ENCODE peak calls at places on chromosomes 13 and 19, in five cellular contexts. One of them, this sample, is unnamed.

GRCh38 chr13:103514188-103514587 is 448.0 kb upstream of the SLC10A2 start:
- DNase-seq in IMR-90: no peak
- DNase-seq in psoas muscle: no peak
- DNase-seq in uterus: no peak
- DNase-seq in CD8-positive, alpha-beta T cell: no peak
- DNase-seq in this sample: no peak

GRCh38 chr13:53781941-53782340 is 753.3 kb downstream of the OLFM4 start:
- DNase-seq in psoas muscle: no peak
- DNase-seq in CD8-positive, alpha-beta T cell: no peak
- DNase-seq in uterus: no peak
- DNase-seq in IMR-90: no peak
- DNase-seq in this sample: no peak

GRCh38 chr19:41377977-41378707 is 1.8 kb downstream of the TMEM91 start:
- DNase-seq in uterus: peak
- DNase-seq in psoas muscle: no peak
- DNase-seq in IMR-90: no peak
- DNase-seq in CD8-positive, alpha-beta T cell: no peak
- DNase-seq in this sample: no peak

GRCh38 chr13:80400164-80400767 is 59.3 kb upstream of the SPRY2 start:
- DNase-seq in psoas muscle: no peak
- DNase-seq in uterus: no peak
- DNase-seq in CD8-positive, alpha-beta T cell: no peak
- DNase-seq in IMR-90: no peak
- DNase-seq in this sample: no peak

GRCh38 chr19:29084266-29084665 is 128.7 kb downstream of the UQCRFS1 start:
- DNase-seq in CD8-positive, alpha-beta T cell: no peak
- DNase-seq in psoas muscle: no peak
- DNase-seq in uterus: no peak
- DNase-seq in IMR-90: no peak
- DNase-seq in this sample: no peak

GRCh38 chr13:46232281-46232680 is 20.6 kb downstream of the LRRC63 start:
- DNase-seq in psoas muscle: no peak
- DNase-seq in uterus: no peak
- DNase-seq in IMR-90: peak
- DNase-seq in CD8-positive, alpha-beta T cell: no peak
- DNase-seq in this sample: no peak

GRCh38 chr19:10334340-10335148 is 1.2 kb upstream of the RAVER1 start:
- DNase-seq in psoas muscle: peak
- DNase-seq in uterus: peak
- DNase-seq in IMR-90: peak
- DNase-seq in CD8-positive, alpha-beta T cell: no peak
- DNase-seq in this sample: peak

GRCh38 chr19:3176715-3177501 is 1.7 kb upstream of the S1PR4 start:
- DNase-seq in CD8-positive, alpha-beta T cell: peak
- DNase-seq in uterus: no peak
- DNase-seq in psoas muscle: no peak
- DNase-seq in IMR-90: peak
- DNase-seq in this sample: no peak

GRCh38 chr13:99477493-99477892 is 23.8 kb upstream of the TM9SF2 start:
- DNase-seq in psoas muscle: no peak
- DNase-seq in CD8-positive, alpha-beta T cell: no peak
- DNase-seq in IMR-90: no peak
- DNase-seq in uterus: no peak
- DNase-seq in this sample: no peak

GRCh38 chr19:47227347-47228167 is 3.4 kb downstream of the BBC3 start:
- DNase-seq in CD8-positive, alpha-beta T cell: peak
- DNase-seq in uterus: peak
- DNase-seq in psoas muscle: peak
- DNase-seq in IMR-90: peak
- DNase-seq in this sample: no peak

GRCh38 chr13:64546371-64546770 is 2683.8 kb downstream of the PCDH9 start:
- DNase-seq in CD8-positive, alpha-beta T cell: no peak
- DNase-seq in uterus: no peak
- DNase-seq in IMR-90: no peak
- DNase-seq in psoas muscle: no peak
- DNase-seq in this sample: no peak

GRCh38 chr13:102868366-102868936 is 22.6 kb downstream of the ERCC5 start:
- DNase-seq in CD8-positive, alpha-beta T cell: no peak
- DNase-seq in uterus: no peak
- DNase-seq in psoas muscle: no peak
- DNase-seq in IMR-90: peak
- DNase-seq in this sample: no peak

GRCh38 chr19:30420881-30421280 is 48.7 kb downstream of the ZNF536 start:
- DNase-seq in psoas muscle: no peak
- DNase-seq in IMR-90: no peak
- DNase-seq in uterus: no peak
- DNase-seq in CD8-positive, alpha-beta T cell: no peak
- DNase-seq in this sample: no peak

GRCh38 chr19:18388328-18389094 is 2.6 kb downstream of the GDF15 start:
- DNase-seq in uterus: peak
- DNase-seq in CD8-positive, alpha-beta T cell: peak
- DNase-seq in IMR-90: no peak
- DNase-seq in psoas muscle: peak
- DNase-seq in this sample: no peak

GRCh38 chr13:99687728-99688397 is 186.6 kb downstream of the TM9SF2 start:
- DNase-seq in CD8-positive, alpha-beta T cell: no peak
- DNase-seq in uterus: no peak
- DNase-seq in psoas muscle: no peak
- DNase-seq in IMR-90: no peak
- DNase-seq in this sample: peak

GRCh38 chr13:113275387-113275786 is 21.7 kb upstream of the LAMP1 start:
- DNase-seq in CD8-positive, alpha-beta T cell: peak
- DNase-seq in psoas muscle: peak
- DNase-seq in uterus: no peak
- DNase-seq in IMR-90: peak
- DNase-seq in this sample: no peak
- H3K4me3 ChIP-seq in CD8-positive, alpha-beta T cell: no peak
- H3K4me3 ChIP-seq in psoas muscle: no peak
- H3K4me3 ChIP-seq in uterus: no peak
- H3K4me3 ChIP-seq in IMR-90: no peak
- H3K4me3 ChIP-seq in this sample: no peak

GRCh38 chr13:51599444-51600176 is 15.3 kb downstream of the WDFY2 start:
- DNase-seq in IMR-90: no peak
- DNase-seq in CD8-positive, alpha-beta T cell: no peak
- DNase-seq in psoas muscle: no peak
- DNase-seq in uterus: no peak
- DNase-seq in this sample: no peak
- TF ChIP-seq CTCF in IMR-90: no peak
- TF ChIP-seq CTCF in CD8-positive, alpha-beta T cell: no peak
- TF ChIP-seq CTCF in psoas muscle: no peak
- TF ChIP-seq CTCF in uterus: no peak
- TF ChIP-seq CTCF in this sample: no peak

GRCh38 chr19:48397263-48397635 is 3.8 kb downstream of the GRIN2D start:
- DNase-seq in IMR-90: no peak
- DNase-seq in CD8-positive, alpha-beta T cell: no peak
- DNase-seq in psoas muscle: no peak
- DNase-seq in uterus: no peak
- DNase-seq in this sample: no peak
- H3K4me3 ChIP-seq in IMR-90: no peak
- H3K4me3 ChIP-seq in CD8-positive, alpha-beta T cell: peak
- H3K4me3 ChIP-seq in psoas muscle: no peak
- H3K4me3 ChIP-seq in uterus: no peak
- H3K4me3 ChIP-seq in this sample: no peak

GRCh38 chr19:8071912-8072311 is 19.4 kb downstream of the CCL25 start:
- DNase-seq in uterus: no peak
- DNase-seq in psoas muscle: no peak
- DNase-seq in CD8-positive, alpha-beta T cell: no peak
- DNase-seq in IMR-90: no peak
- DNase-seq in this sample: no peak
- TF ChIP-seq CTCF in uterus: no peak
- TF ChIP-seq CTCF in psoas muscle: no peak
- TF ChIP-seq CTCF in CD8-positive, alpha-beta T cell: no peak
- TF ChIP-seq CTCF in IMR-90: no peak
- TF ChIP-seq CTCF in this sample: no peak

GRCh38 chr19:1017115-1017905 is 3.6 kb downstream of the TMEM259 start:
- DNase-seq in CD8-positive, alpha-beta T cell: no peak
- DNase-seq in psoas muscle: no peak
- DNase-seq in IMR-90: no peak
- DNase-seq in uterus: no peak
- DNase-seq in this sample: no peak
- H3K4me3 ChIP-seq in CD8-positive, alpha-beta T cell: no peak
- H3K4me3 ChIP-seq in psoas muscle: peak
- H3K4me3 ChIP-seq in IMR-90: no peak
- H3K4me3 ChIP-seq in uterus: no peak
- H3K4me3 ChIP-seq in this sample: peak